ENCODE peak calls at places on chromosomes 1 and 21, in four cellular contexts. T is adipocyte, S is fibroblast of villous mesenchyme, W is HAP-1. O is an unnamed sample.

GRCh38 chr1:245580651-245581050 is 425.9 kb downstream of the KIF26B start:
- DNase-seq in S (no peak), W (no peak), T (no peak), O (no peak)

GRCh38 chr1:178057863-178058576 is 35.9 kb upstream of the RASAL2 start:
- DNase-seq in S (peak; percentile 62), T (peak; percentile 51), W (no peak), O (peak; percentile 93)

GRCh38 chr1:32881871-32882850 is 4.1 kb upstream of the HPCA start:
- DNase-seq in T (no peak), S (no peak), W (no peak), O (no peak)

GRCh38 chr1:203858055-203858454 is 3.3 kb upstream of the SNRPE start:
- DNase-seq in T (peak; percentile 64), W (no peak), S (peak; percentile 54), O (peak; percentile 70)

GRCh38 chr1:3541465-3541864 is 69.8 kb downstream of the MEGF6 start:
- DNase-seq in W (no peak), T (no peak), S (no peak), O (no peak)

GRCh38 chr1:12521096-12521495 is 96.9 kb downstream of the DHRS3 start:
- DNase-seq in S (peak; percentile 74), W (no peak), T (no peak), O (no peak)

GRCh38 chr1:214435867-214436266 is 115.5 kb downstream of the PTPN14 start:
- DNase-seq in T (no peak), S (no peak), W (no peak), O (no peak)

GRCh38 chr1:162663589-162664030 is 31.3 kb downstream of the DDR2 start:
- DNase-seq in T (peak; percentile 94), S (peak; percentile 84), W (no peak), O (peak; percentile 87)

GRCh38 chr1:233518344-233518743 is 95.6 kb upstream of the KCNK1 start:
- DNase-seq in T (peak; percentile 23), W (peak; percentile 11), S (peak; percentile 25), O (no peak)

GRCh38 chr1:6465461-6466005 is 440 bp downstream of the TNFRSF25 start:
- DNase-seq in W (no peak), T (no peak), S (no peak), O (no peak)

GRCh38 chr1:207818971-207819451 is 67.2 kb downstream of the CD46 start:
- DNase-seq in S (peak; percentile 75), W (no peak), T (peak; percentile 59), O (peak; percentile 74)

GRCh38 chr1:229905652-229906051 is 161.4 kb upstream of the GALNT2 start:
- DNase-seq in S (no peak), W (no peak), T (no peak), O (no peak)

GRCh38 chr1:85611856-85612255 is 31.3 kb downstream of the CCN1 start:
- DNase-seq in T (peak; percentile 98), S (peak; percentile 99), W (no peak), O (peak; percentile 99)

GRCh38 chr1:59557549-59557885 is 257.2 kb upstream of the HOOK1 start:
- DNase-seq in S (no peak), W (no peak), T (no peak), O (no peak)

GRCh38 chr1:180188103-180188506 is 33.4 kb downstream of the QSOX1 start:
- DNase-seq in W (peak; percentile 64), T (peak; percentile 68), S (peak; percentile 53), O (peak; percentile 68)

GRCh38 chr1:11831945-11832725 is 15.4 kb downstream of the NPPA start:
- DNase-seq in T (no peak), S (no peak), W (no peak), O (no peak)

DNA sequence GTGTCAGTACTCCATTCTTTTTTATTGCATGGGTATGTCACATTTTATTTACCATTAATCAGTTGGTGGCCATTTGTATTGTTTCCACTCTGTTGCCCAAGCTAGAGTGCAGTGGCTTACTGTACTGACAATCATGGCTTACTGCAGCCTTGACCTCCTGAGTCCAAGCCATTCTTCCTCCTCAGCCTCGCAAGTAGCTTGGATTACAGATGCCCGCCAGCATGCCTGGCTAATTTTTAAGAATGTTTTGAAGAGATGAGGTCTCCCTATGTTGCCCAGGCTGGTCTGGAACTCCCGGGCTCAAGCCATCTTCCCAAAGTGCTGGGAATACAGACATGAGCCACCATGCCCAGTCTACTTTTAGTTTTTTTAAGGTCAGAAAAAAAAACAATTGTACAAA is 813 bp upstream of the SFT2D2 start:
- DNase-seq in S (no peak), W (no peak), T (no peak), O (no peak)
- H3K4me3 ChIP-seq in S (no peak overlapping the region), W (no peak overlapping the region), T (peak overlapping the region; percentile 90), O (peak overlapping the region; percentile 80)

GRCh38 chr1:198590454-198590853 is 48.4 kb upstream of the PTPRC start:
- DNase-seq in W (no peak), S (no peak), T (no peak), O (no peak)

GRCh38 chr1:198584163-198584562 is 43.7 kb upstream of the ATP6V1G3 start:
- DNase-seq in W (no peak), S (no peak), T (no peak), O (no peak)

GRCh38 chr1:198588845-198589244 is 48.4 kb upstream of the ATP6V1G3 start:
- DNase-seq in S (no peak), T (no peak), W (no peak), O (no peak)
- H3K4me3 ChIP-seq in S (no peak overlapping the region), T (no peak overlapping the region), W (no peak overlapping the region), O (no peak overlapping the region)

DNA sequence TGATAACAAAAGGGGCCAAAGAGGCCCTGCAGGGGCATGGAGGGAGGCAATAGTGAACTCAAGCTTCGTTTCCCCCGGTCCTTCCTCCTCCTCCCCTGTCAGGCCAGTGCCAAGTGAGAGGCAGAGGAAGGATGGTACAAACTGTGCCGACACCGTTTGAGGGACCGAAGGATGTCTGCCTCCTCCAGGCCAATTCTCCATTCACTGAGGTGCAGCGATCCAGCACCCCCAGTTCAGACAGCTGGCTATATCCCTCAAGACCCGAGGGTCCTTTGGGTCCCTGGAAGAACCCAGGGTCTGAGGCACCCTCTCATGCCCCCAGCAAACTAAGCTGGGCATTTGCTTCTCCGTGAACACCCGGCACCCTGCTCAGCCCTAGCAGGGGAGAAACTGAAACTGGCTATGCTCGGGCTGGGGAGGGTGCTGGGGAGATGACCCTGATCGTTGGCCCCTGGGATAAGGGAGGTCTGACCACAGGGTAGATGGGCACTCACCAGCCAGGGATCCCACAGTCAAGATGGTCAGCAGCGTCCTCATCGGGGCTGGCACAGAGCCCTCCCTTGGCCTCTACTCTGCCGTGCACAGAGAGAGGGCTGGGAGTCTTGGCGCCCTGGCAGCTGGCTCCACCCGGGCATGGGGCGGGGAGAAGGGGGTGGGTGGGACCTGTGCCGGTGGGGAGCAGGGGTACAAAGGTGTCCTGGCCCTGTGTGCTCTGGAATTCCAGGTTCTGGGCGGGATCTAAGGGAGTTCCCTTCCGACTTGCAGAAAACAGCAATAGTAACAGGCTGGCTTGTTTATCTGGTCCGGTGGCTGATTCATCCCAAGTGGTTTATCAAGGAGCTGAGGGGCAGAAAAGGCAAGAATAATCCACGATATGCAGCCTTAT is at the start of gene IL22RA1:
- DNase-seq in T (no peak), W (no peak), S (no peak), O (no peak)
- H3K4me3 ChIP-seq in T (peak within 1 kb of the TSS; percentile 81), W (no peak within 1 kb of the TSS), S (peak within 1 kb of the TSS; percentile 57), O (peak within 1 kb of the TSS; percentile 29)

DNA sequence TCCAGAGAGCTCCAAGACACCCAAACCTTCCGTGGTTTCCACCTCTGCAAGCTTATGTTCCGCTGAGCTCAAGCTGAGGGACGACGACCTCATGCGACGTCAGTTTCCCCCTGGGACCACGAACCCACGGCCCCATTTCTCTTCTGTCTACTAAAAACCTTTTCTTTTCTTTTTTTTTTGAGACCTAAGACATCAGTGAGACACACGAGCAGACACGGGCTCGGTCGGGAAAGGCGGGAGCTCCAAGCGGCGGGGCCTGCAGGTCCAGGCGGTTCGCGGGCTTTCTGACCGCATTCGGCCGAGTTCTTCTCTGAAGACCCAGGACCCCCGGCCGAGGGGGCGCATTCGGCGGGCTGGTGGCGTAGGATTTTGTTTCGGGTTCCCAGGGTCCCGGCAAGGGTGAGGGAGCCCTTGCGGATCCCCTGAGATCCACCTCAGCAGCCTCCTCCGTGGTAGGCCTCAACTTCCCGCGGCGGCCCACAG is 402 bp downstream of the C21orf58 start:
- DNase-seq in T (peak; percentile 53), W (no peak), S (no peak), O (no peak)
- H3K4me3 ChIP-seq in T (peak overlapping the region; percentile 95), W (peak overlapping the region; percentile 100), S (peak overlapping the region; percentile 79), O (peak overlapping the region; percentile 93)

GRCh38 chr1:30755334-30755733 is 2.2 kb downstream of the LAPTM5 start:
- DNase-seq in W (no peak), S (no peak), T (no peak), O (no peak)
- H3K4me3 ChIP-seq in W (no peak overlapping the region), S (no peak overlapping the region), T (no peak overlapping the region), O (no peak overlapping the region)

DNA sequence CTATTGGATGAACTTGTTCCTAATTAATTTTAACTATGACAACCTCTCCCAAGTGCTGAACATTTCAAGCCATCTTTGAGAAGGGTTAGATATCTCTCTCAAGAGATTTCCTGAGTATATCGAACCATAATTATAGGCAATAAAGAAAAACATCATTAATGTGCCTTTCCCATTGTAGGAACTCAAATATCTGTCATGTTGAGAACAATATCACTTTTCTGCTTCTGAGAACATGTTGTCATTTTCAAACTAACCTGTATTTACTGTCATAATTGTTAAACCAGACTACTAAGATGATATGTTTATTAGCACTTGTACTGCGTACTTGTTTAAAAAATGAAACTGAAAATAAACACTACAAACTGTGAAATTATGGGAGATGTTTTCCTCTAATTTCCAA is 4.3 kb downstream of the EPS15 start:
- DNase-seq in W (no peak), T (no peak), S (no peak), O (no peak)
- H3K4me3 ChIP-seq in W (no peak overlapping the region), T (peak overlapping the region; percentile 95), S (peak overlapping the region; percentile 0), O (no peak overlapping the region)

GRCh38 chr1:93708734-93709481 is 27.3 kb upstream of the BCAR3 start:
- DNase-seq in S (peak; percentile 78), T (no peak), W (no peak), O (peak; percentile 48)

GRCh38 chr1:93710499-93710898 is 28.9 kb upstream of the BCAR3 start:
- DNase-seq in W (no peak), S (no peak), T (no peak), O (no peak)

GRCh38 chr1:93710949-93711591 is 29.4 kb upstream of the BCAR3 start:
- DNase-seq in W (no peak), S (no peak), T (no peak), O (peak; percentile 60)

GRCh38 chr1:93705897-93706500 is 24.4 kb upstream of the BCAR3 start:
- DNase-seq in S (no peak), W (no peak), T (no peak), O (no peak)

DNA sequence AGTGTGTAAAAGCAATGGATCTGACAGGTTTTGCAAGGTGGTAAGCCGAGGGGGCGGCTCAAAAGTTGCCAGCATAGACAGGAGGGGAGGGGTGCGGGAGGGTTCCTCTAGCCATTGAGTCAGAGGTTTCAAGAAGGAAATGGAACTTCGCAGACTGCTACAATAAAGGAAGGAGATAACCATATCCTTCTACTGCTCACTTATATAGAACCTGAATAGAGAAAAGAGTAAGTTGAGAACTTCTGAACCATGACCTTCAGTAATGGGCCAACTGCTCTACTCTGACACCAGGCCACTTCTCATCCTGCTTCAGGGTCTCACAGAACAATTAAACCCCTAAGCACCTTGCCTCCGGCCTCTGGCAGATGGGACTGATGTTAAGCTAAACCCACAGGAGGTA is 26.3 kb upstream of the BCAR3 start:
- DNase-seq in W (no peak), S (no peak), T (no peak), O (no peak)
- H3K4me3 ChIP-seq in W (no peak overlapping the region), S (no peak overlapping the region), T (no peak overlapping the region), O (no peak overlapping the region)

GRCh38 chr1:244236101-244236500 is 185.0 kb downstream of the ZBTB18 start:
- DNase-seq in W (no peak), S (no peak), T (no peak), O (peak; percentile 50)
- H3K4me3 ChIP-seq in W (no peak overlapping the region), S (no peak overlapping the region), T (no peak overlapping the region), O (no peak overlapping the region)